ENCODE peak calls at places on chromosomes 1 and 21, in four cellular contexts. G is BJ, W is bronchial epithelial cell, T is heart right ventricle. L is an unnamed sample.

GRCh38 chr1:192609110-192610079 is 26.6 kb upstream of the RGS13 start:
- DNase-seq in G (no peak), W (no peak), T (peak; percentile 17), L (no peak)

GRCh38 chr1:227792216-227793078 is 23.0 kb upstream of the PRSS38 start:
- DNase-seq in G (no peak), W (no peak), T (no peak), L (no peak)

GRCh38 chr1:33711511-33711910 is 152.4 kb upstream of the HMGB4 start:
- DNase-seq in G (no peak), W (no peak), T (no peak), L (no peak)

GRCh38 chr1:64663654-64664053 is 81.2 kb upstream of the RAVER2 start:
- DNase-seq in G (no peak), W (no peak), T (no peak), L (no peak)

GRCh38 chr1:156489166-156489934 is 11.2 kb downstream of the MEF2D start:
- DNase-seq in G (no peak), W (no peak), T (peak; percentile 71), L (no peak)

GRCh38 chr1:5962265-5963105 is 29.7 kb downstream of the NPHP4 start:
- DNase-seq in G (no peak), W (no peak), T (no peak), L (no peak)

GRCh38 chr1:241672301-241672700 is 20.2 kb downstream of the WDR64 start:
- DNase-seq in G (no peak), W (no peak), T (no peak), L (no peak)

GRCh38 chr1:213303286-213303685 is 252.2 kb downstream of the RPS6KC1 start:
- DNase-seq in G (peak; percentile 16), W (no peak), T (no peak), L (no peak)

GRCh38 chr1:199522936-199523335 is 504.6 kb upstream of the NR5A2 start:
- DNase-seq in G (peak; percentile 22), W (no peak), T (no peak), L (no peak)

GRCh38 chr1:194024659-194025058 is 838.2 kb upstream of the B3GALT2 start:
- DNase-seq in G (no peak), W (peak; percentile 92), T (no peak), L (peak; percentile 56)

GRCh38 chr1:109975718-109976117 is 8.8 kb upstream of the AHCYL1 start:
- DNase-seq in G (peak; percentile 63), W (peak; percentile 87), T (no peak), L (peak; percentile 71)

GRCh38 chr1:175178056-175178455 is 14.5 kb downstream of the KIAA0040 start:
- DNase-seq in G (no peak), W (no peak), T (no peak), L (no peak)
- TF ChIP-seq CTCF in G (no peak), W (no peak), T (no peak), L (no peak)

DNA sequence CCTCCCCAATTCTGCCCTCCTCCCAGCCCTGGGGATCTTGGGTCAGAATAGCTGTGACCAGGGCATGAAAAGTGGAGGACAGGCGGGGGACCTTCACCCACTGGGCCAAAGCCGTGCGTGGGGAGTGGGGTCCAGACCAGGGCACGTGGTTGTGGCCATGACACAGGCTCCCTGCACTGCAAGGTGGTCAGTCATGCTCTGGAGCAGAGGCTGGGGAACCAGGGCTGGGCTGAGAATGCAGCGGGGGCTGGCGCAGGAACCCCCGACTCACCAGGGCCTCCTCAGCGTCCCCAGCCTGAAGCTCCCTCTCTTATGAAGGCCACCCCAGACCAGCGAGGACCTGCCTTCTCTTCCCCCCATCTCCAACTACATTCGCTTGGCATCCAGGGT is 2.7 kb downstream of the DVL1 start:
- DNase-seq in G (no peak), W (no peak), T (no peak), L (no peak)
- H3K4me3 ChIP-seq in G (no peak overlapping the region), W (no peak overlapping the region), T (no peak overlapping the region), L (no peak overlapping the region)

GRCh38 chr21:36917487-36918158 is 48.8 kb downstream of the HLCS start:
- DNase-seq in G (no peak), W (peak; percentile 60), T (no peak), L (no peak)
- TF ChIP-seq CTCF in G (peak; percentile 69), W (peak; percentile 87), T (peak; percentile 73), L (peak; percentile 80)

GRCh38 chr1:20069932-20070331 is at the start of gene PLA2G5:
- DNase-seq in G (no peak), W (no peak), T (peak; percentile 82), L (no peak)
- H3K4me3 ChIP-seq in G (no peak within 1 kb of the TSS), W (no peak within 1 kb of the TSS), T (peak within 1 kb of the TSS; percentile 43), L (no peak within 1 kb of the TSS)

L was measured in kidney epithelial cell.